ENCODE peak calls at places on chromosomes 16 and 17, in six cellular contexts. X is K562, R is A549, M is endothelial cell of umbilical vein, O is HepG2, V is GM12878. B is an unnamed sample.

GRCh38 chr17:63989622-63990345 is 8.4 kb upstream of the PRR29 start:
- DNase-seq in R (no peak), O (no peak), X (no peak), M (no peak), V (no peak), B (no peak)

GRCh38 chr16:67357561-67357960 is 30.9 kb downstream of the LRRC36 start:
- DNase-seq in V (no peak), R (no peak), M (no peak), O (no peak), X (no peak), B (no peak)

GRCh38 chr17:78391843-78392242 is 13.4 kb downstream of the PGS1 start:
- DNase-seq in V (no peak), R (peak; percentile 42), O (no peak), M (peak; percentile 53), X (no peak), B (no peak)

GRCh38 chr17:56756536-56756935 is 77.2 kb downstream of the C17orf67 start:
- DNase-seq in V (no peak), M (peak; percentile 27), R (peak; percentile 51), X (no peak), O (peak; percentile 24), B (peak; percentile 56)

GRCh38 chr17:60103957-60104356 is 25.2 kb upstream of the HEATR6 start:
- DNase-seq in M (no peak), X (no peak), R (no peak), O (no peak), V (no peak), B (no peak)

GRCh38 chr16:25633549-25633948 is 58.2 kb upstream of the HS3ST4 start:
- DNase-seq in O (peak; percentile 70), M (no peak), R (peak; percentile 35), X (peak; percentile 50), V (no peak), B (no peak)

GRCh38 chr17:9022553-9023388 is 1.5 kb downstream of the NTN1 start:
- DNase-seq in O (no peak), R (peak; percentile 41), V (no peak), M (peak; percentile 28), X (no peak), B (no peak)

GRCh38 chr17:30565073-30565935 is 88.1 kb downstream of the GOSR1 start:
- DNase-seq in V (no peak), R (peak; percentile 25), O (no peak), X (no peak), M (no peak), B (peak; percentile 55)

GRCh38 chr16:28824548-28824973 is 1.8 kb downstream of the ATXN2L start:
- DNase-seq in V (no peak), X (no peak), R (no peak), M (no peak), O (no peak), B (no peak)

GRCh38 chr17:41785876-41786226 is 660 bp downstream of the JUP start:
- DNase-seq in X (peak; percentile 63), M (peak; percentile 38), V (no peak), O (no peak), R (peak; percentile 71), B (peak; percentile 83)

GRCh38 chr16:48561960-48562393 is 48.0 kb downstream of the N4BP1 start:
- DNase-seq in M (peak; percentile 58), R (no peak), O (peak; percentile 86), V (no peak), X (no peak), B (no peak)

GRCh38 chr17:76585649-76586593 is at the start of gene ST6GALNAC2:
- DNase-seq in R (peak; percentile 59), M (peak; percentile 50), O (peak; percentile 66), X (no peak), V (no peak), B (peak; percentile 81)

GRCh38 chr17:71157297-71157696 is 963.5 kb upstream of the SOX9 start:
- DNase-seq in M (no peak), R (no peak), O (no peak), V (no peak), X (no peak), B (no peak)

GRCh38 chr17:15973834-15974233 is 25.7 kb downstream of the ZSWIM7 start:
- DNase-seq in V (no peak), X (no peak), R (no peak), M (no peak), O (no peak), B (no peak)

GRCh38 chr16:10408824-10409381 is 23.0 kb downstream of the ATF7IP2 start:
- DNase-seq in R (peak; percentile 49), O (peak; percentile 38), X (no peak), V (no peak), M (peak; percentile 8), B (peak; percentile 12)

GRCh38 chr16:21072976-21073375 is 77.7 kb downstream of the DNAH3 start:
- DNase-seq in X (no peak), V (no peak), O (no peak), R (no peak), M (no peak), B (no peak)

GRCh38 chr16:8733849-8734540 is 59.6 kb downstream of the ABAT start:
- DNase-seq in V (no peak), O (no peak), M (no peak), X (no peak), R (no peak), B (no peak)

GRCh38 chr17:18970582-18971480 is 18.9 kb downstream of the SLC5A10 start:
- DNase-seq in O (no peak), R (peak; percentile 38), X (no peak), M (no peak), V (no peak), B (no peak)

GRCh38 chr16:66840883-66841282 is 3.3 kb upstream of the CA7 start:
- DNase-seq in O (no peak), V (no peak), R (no peak), X (no peak), M (no peak), B (peak; percentile 34)

GRCh38 chr16:66152841-66153525 is 213.5 kb upstream of the CDH5 start:
- DNase-seq in X (no peak), R (peak; percentile 4), M (no peak), O (peak; percentile 64), V (no peak), B (no peak)

GRCh38 chr17:60751884-60752283 is 74.2 kb downstream of the BCAS3 start:
- DNase-seq in M (no peak), X (no peak), V (no peak), O (no peak), R (no peak), B (no peak)

GRCh38 chr17:21166599-21167265 is 40.0 kb downstream of the DHRS7B start:
- DNase-seq in X (no peak), M (no peak), R (no peak), V (no peak), O (no peak), B (no peak)

GRCh38 chr16:80583466-80583865 is 42.7 kb downstream of the DYNLRB2 start:
- DNase-seq in V (no peak), M (no peak), O (no peak), R (no peak), X (no peak), B (no peak)

GRCh38 chr17:66956941-66957340 is 7.6 kb upstream of the CACNG4 start:
- DNase-seq in X (no peak), M (no peak), O (no peak), V (no peak), R (no peak), B (no peak)

GRCh38 chr17:40616592-40616991 is 31.0 kb downstream of the SMARCE1 start:
- DNase-seq in X (no peak), M (no peak), V (no peak), O (no peak), R (no peak), B (no peak)

GRCh38 chr16:54939537-54940278 is 9.0 kb downstream of the IRX5 start:
- DNase-seq in R (no peak), V (no peak), X (peak; percentile 20), O (no peak), M (no peak), B (no peak)

GRCh38 chr17:53626286-53626685 is 196.4 kb upstream of the KIF2B start:
- DNase-seq in X (peak; percentile 41), M (no peak), O (no peak), R (peak; percentile 24), V (no peak), B (no peak)

GRCh38 chr17:18258356-18259038 is at the start of gene FLII:
- DNase-seq in X (peak; percentile 71), V (no peak), M (peak; percentile 48), R (peak; percentile 70), O (peak; percentile 19), B (peak; percentile 62)

GRCh38 chr17:40075216-40076100 is 12.7 kb downstream of the THRA start:
- DNase-seq in X (peak; percentile 71), M (peak; percentile 63), O (peak; percentile 71), V (no peak), R (peak; percentile 75), B (peak; percentile 89)

DNA sequence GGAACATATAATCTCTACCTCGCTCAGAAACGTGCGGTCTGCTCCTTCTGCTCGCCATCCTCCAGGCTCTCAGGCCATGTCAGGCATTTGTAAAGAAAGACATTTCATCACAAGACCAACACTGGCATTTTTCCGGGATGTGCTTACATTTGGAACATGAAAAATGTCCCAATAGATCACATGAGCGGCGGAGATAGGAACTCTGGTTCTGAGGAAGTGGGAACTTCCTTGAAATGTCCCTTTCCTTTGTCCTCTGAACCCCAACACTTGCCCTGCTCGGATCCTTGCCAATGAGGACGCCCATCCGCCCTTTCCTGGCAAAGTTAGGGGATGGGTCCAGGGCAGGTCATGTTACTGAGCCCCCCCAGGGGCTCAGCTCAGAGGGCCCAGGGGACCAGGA is 130.5 kb downstream of the MAF start:
- DNase-seq in V (no peak), M (no peak), R (no peak), O (no peak), X (no peak), B (no peak)
- TF ChIP-seq MYC in V (no peak), M (no peak), R (no peak), O (no peak), X (no peak), B (no peak)

GRCh38 chr16:56639045-56639444 is 579 bp downstream of the MT1A start:
- DNase-seq in O (no peak), M (no peak), R (no peak), V (no peak), X (no peak), B (no peak)

GRCh38 chr16:56636616-56637413 is 1.7 kb upstream of the MT1A start:
- DNase-seq in V (no peak), M (no peak), O (no peak), X (no peak), R (no peak), B (no peak)

GRCh38 chr16:56635441-56635967 is 3.0 kb upstream of the MT1A start:
- DNase-seq in V (no peak), R (no peak), O (no peak), X (no peak), M (no peak), B (no peak)

GRCh38 chr16:56640076-56640475 is 1.6 kb downstream of the MT1A start:
- DNase-seq in X (no peak), O (no peak), M (no peak), V (no peak), R (no peak), B (no peak)

GRCh38 chr16:56637814-56638750 is at the start of gene MT1A:
- DNase-seq in M (peak; percentile 28), R (peak; percentile 40), O (peak; percentile 29), V (no peak), X (peak; percentile 54), B (no peak)
- H3K4me3 ChIP-seq in M (peak within 1 kb of the TSS; percentile 48), R (peak within 1 kb of the TSS; percentile 43), O (peak within 1 kb of the TSS; percentile 36), V (no peak within 1 kb of the TSS), X (no peak within 1 kb of the TSS), B (no peak within 1 kb of the TSS)

GRCh38 chr16:70653406-70653805 is 7.0 kb downstream of the IL34 start:
- DNase-seq in X (no peak), R (no peak), O (no peak), V (no peak), M (no peak), B (no peak)
- TF ChIP-seq MYC in X (no peak), R (no peak), O (no peak), V (no peak), M (no peak), B (no peak)

GRCh38 chr17:75300280-75300679 is 11.0 kb upstream of the SLC25A19 start:
- DNase-seq in X (no peak), R (no peak), M (no peak), V (no peak), O (no peak), B (no peak)
- H3K4me3 ChIP-seq in X (no peak overlapping the region), R (no peak overlapping the region), M (no peak overlapping the region), V (no peak overlapping the region), O (no peak overlapping the region), B (no peak overlapping the region)